ENCODE peak calls at places on chromosomes 16 and 17, in nine cellular contexts. E is T-helper 1 cell, H is fibroblast of gingiva, J is neural crest cell, D is OCI-LY7, K is brain microvascular endothelial cell, C is NCI-H345, O is HT1080, Y is immature natural killer cell. Q is an unnamed sample.

GRCh38 chr17:38590988-38591758 is 14.6 kb downstream of the SRCIN1 start:
- DNase-seq in C (no peak), E (no peak), D (peak; percentile 76), K (no peak), H (no peak), J (no peak), O (no peak), Y (no peak), Q (no peak)

GRCh38 chr16:23803591-23804123 is 32.1 kb upstream of the PRKCB start:
- DNase-seq in J (peak; percentile 40), K (peak; percentile 11), O (peak; percentile 23), D (peak; percentile 87), Y (peak; percentile 70), H (no peak), C (peak; percentile 45), E (peak; percentile 52), Q (no peak)

GRCh38 chr17:49111934-49112333 is 20.6 kb upstream of the B4GALNT2 start:
- DNase-seq in J (no peak), E (no peak), D (no peak), C (no peak), O (no peak), K (no peak), H (no peak), Y (no peak), Q (no peak)

GRCh38 chr17:64214950-64215349 is 48.1 kb downstream of the TEX2 start:
- DNase-seq in H (no peak), D (no peak), C (no peak), E (no peak), O (no peak), K (no peak), Y (no peak), J (no peak), Q (no peak)

GRCh38 chr16:68421076-68421475 is 27.2 kb downstream of the SMPD3 start:
- DNase-seq in E (no peak), C (no peak), O (no peak), D (no peak), J (no peak), Y (no peak), H (no peak), K (no peak), Q (no peak)

GRCh38 chr16:81445143-81445922 is 725 bp downstream of the CMIP start:
- DNase-seq in E (no peak), H (no peak), C (peak; percentile 15), K (no peak), D (peak; percentile 67), Y (peak; percentile 60), J (no peak), O (peak; percentile 31), Q (no peak)

GRCh38 chr17:51456942-51457341 is 196.6 kb downstream of the UTP18 start:
- DNase-seq in C (no peak), K (no peak), E (no peak), D (no peak), Y (no peak), H (no peak), J (no peak), O (peak; percentile 8), Q (no peak)

GRCh38 chr16:56871172-56871593 is 6.2 kb downstream of the SLC12A3 start:
- DNase-seq in C (no peak), H (peak; percentile 12), Y (no peak), K (peak; percentile 42), J (no peak), E (no peak), D (no peak), O (peak; percentile 19), Q (no peak)

GRCh38 chr17:48644159-48644558 is 18.0 kb upstream of the HOXB9 start:
- DNase-seq in K (no peak), Y (no peak), C (no peak), J (no peak), D (no peak), E (no peak), O (no peak), H (no peak), Q (no peak)

GRCh38 chr17:63431939-63432804 is 13.9 kb downstream of the CYB561 start:
- DNase-seq in E (no peak), D (no peak), C (peak; percentile 29), J (no peak), Y (no peak), K (no peak), O (no peak), H (no peak), Q (no peak)

GRCh38 chr17:72254808-72255449 is 134.1 kb downstream of the SOX9 start:
- DNase-seq in J (no peak), K (no peak), D (no peak), Y (no peak), O (no peak), C (peak; percentile 50), E (no peak), H (no peak), Q (peak; percentile 5)

GRCh38 chr16:63577891-63578290 is 1541.7 kb upstream of the CDH8 start:
- DNase-seq in C (no peak), Y (no peak), D (no peak), H (no peak), O (no peak), K (no peak), J (no peak), E (no peak), Q (no peak)

GRCh38 chr17:59763861-59764260 is 56.4 kb downstream of the VMP1 start:
- DNase-seq in K (peak; percentile 69), C (no peak), O (peak; percentile 54), E (no peak), D (no peak), Y (no peak), J (no peak), H (peak; percentile 81), Q (no peak)

GRCh38 chr17:79920751-79921410 is 81.6 kb upstream of the CBX4 start:
- DNase-seq in H (no peak), E (no peak), O (no peak), C (no peak), Y (no peak), J (no peak), K (no peak), D (no peak), Q (no peak)

GRCh38 chr17:40646791-40647548 is 648 bp downstream of the SMARCE1 start:
- DNase-seq in O (no peak), J (peak; percentile 32), H (no peak), K (peak; percentile 28), E (peak; percentile 19), Y (no peak), D (peak; percentile 73), C (peak; percentile 41), Q (no peak)

GRCh38 chr16:89004209-89004831 is 27.3 kb upstream of the CBFA2T3 start:
- DNase-seq in H (no peak), D (no peak), Y (no peak), O (no peak), J (no peak), E (no peak), K (no peak), C (no peak), Q (no peak)

GRCh38 chr17:17681744-17682292 is 560 bp downstream of the RAI1 start:
- DNase-seq in O (no peak), K (no peak), Y (peak; percentile 46), D (peak; percentile 71), J (peak; percentile 29), H (peak; percentile 15), C (no peak), E (no peak), Q (no peak)

GRCh38 chr17:39080416-39081179 is 70.8 kb downstream of the PLXDC1 start:
- DNase-seq in K (peak; percentile 45), J (no peak), C (no peak), Y (no peak), E (no peak), D (no peak), O (peak; percentile 21), H (peak; percentile 47), Q (no peak)